ENCODE peak calls at places on chromosomes 6 and 20, in seven cellular contexts. One of them, this sample, is unnamed.
A peak's percentile ranks its signal among the peaks of the same experiment; 100 is the strongest.

GRCh38 chr20:46749164-46749563 is 39.7 kb downstream of the SLC2A10 start:
- DNase-seq in left ventricle myocardium superior: no peak
- DNase-seq in neural crest cell: no peak
- DNase-seq in hippocampal formation: no peak
- DNase-seq in Peyer's patch: no peak
- DNase-seq in stimulated activated CD8-positive, alpha-beta memory T cell treated with anti-CD3 and anti-CD28 coated beads, Interleukin-7, amount 100 ng/mL, for 1 hour: no peak
- DNase-seq in IMR-90: no peak
- DNase-seq in this sample: no peak

GRCh38 chr20:41133709-41134361 is 3.5 kb upstream of the PLCG1 start:
- DNase-seq in Peyer's patch: no peak
- DNase-seq in neural crest cell: no peak
- DNase-seq in stimulated activated CD8-positive, alpha-beta memory T cell treated with anti-CD3 and anti-CD28 coated beads, Interleukin-7, amount 100 ng/mL, for 1 hour: no peak
- DNase-seq in IMR-90: peak; percentile 18
- DNase-seq in hippocampal formation: no peak
- DNase-seq in left ventricle myocardium superior: no peak
- DNase-seq in this sample: no peak

GRCh38 chr6:17729223-17730077 is 22.7 kb upstream of the NUP153 start:
- DNase-seq in Peyer's patch: no peak
- DNase-seq in left ventricle myocardium superior: no peak
- DNase-seq in stimulated activated CD8-positive, alpha-beta memory T cell treated with anti-CD3 and anti-CD28 coated beads, Interleukin-7, amount 100 ng/mL, for 1 hour: no peak
- DNase-seq in neural crest cell: no peak
- DNase-seq in hippocampal formation: no peak
- DNase-seq in IMR-90: no peak
- DNase-seq in this sample: no peak

GRCh38 chr6:122683996-122684651 is 73.9 kb downstream of the PKIB start:
- DNase-seq in neural crest cell: no peak
- DNase-seq in Peyer's patch: no peak
- DNase-seq in IMR-90: no peak
- DNase-seq in hippocampal formation: no peak
- DNase-seq in stimulated activated CD8-positive, alpha-beta memory T cell treated with anti-CD3 and anti-CD28 coated beads, Interleukin-7, amount 100 ng/mL, for 1 hour: no peak
- DNase-seq in left ventricle myocardium superior: no peak
- DNase-seq in this sample: no peak

GRCh38 chr6:35713006-35713405 is 23.8 kb upstream of the ARMC12 start:
- DNase-seq in Peyer's patch: no peak
- DNase-seq in IMR-90: no peak
- DNase-seq in left ventricle myocardium superior: no peak
- DNase-seq in neural crest cell: no peak
- DNase-seq in hippocampal formation: no peak
- DNase-seq in stimulated activated CD8-positive, alpha-beta memory T cell treated with anti-CD3 and anti-CD28 coated beads, Interleukin-7, amount 100 ng/mL, for 1 hour: no peak
- DNase-seq in this sample: no peak

GRCh38 chr6:137283080-137283479 is 63.9 kb upstream of the IFNGR1 start:
- DNase-seq in left ventricle myocardium superior: no peak
- DNase-seq in hippocampal formation: no peak
- DNase-seq in IMR-90: no peak
- DNase-seq in stimulated activated CD8-positive, alpha-beta memory T cell treated with anti-CD3 and anti-CD28 coated beads, Interleukin-7, amount 100 ng/mL, for 1 hour: no peak
- DNase-seq in neural crest cell: no peak
- DNase-seq in Peyer's patch: no peak
- DNase-seq in this sample: no peak

GRCh38 chr6:137830562-137830961 is 36.5 kb upstream of the TNFAIP3 start:
- DNase-seq in IMR-90: no peak
- DNase-seq in stimulated activated CD8-positive, alpha-beta memory T cell treated with anti-CD3 and anti-CD28 coated beads, Interleukin-7, amount 100 ng/mL, for 1 hour: no peak
- DNase-seq in neural crest cell: no peak
- DNase-seq in left ventricle myocardium superior: no peak
- DNase-seq in hippocampal formation: no peak
- DNase-seq in Peyer's patch: no peak
- DNase-seq in this sample: no peak

GRCh38 chr6:3540980-3541379 is 84.1 kb upstream of the SLC22A23 start:
- DNase-seq in hippocampal formation: no peak
- DNase-seq in IMR-90: no peak
- DNase-seq in left ventricle myocardium superior: no peak
- DNase-seq in Peyer's patch: no peak
- DNase-seq in neural crest cell: no peak
- DNase-seq in stimulated activated CD8-positive, alpha-beta memory T cell treated with anti-CD3 and anti-CD28 coated beads, Interleukin-7, amount 100 ng/mL, for 1 hour: no peak
- DNase-seq in this sample: no peak

GRCh38 chr6:108619431-108620197 is 58.9 kb downstream of the FOXO3 start:
- DNase-seq in left ventricle myocardium superior: no peak
- DNase-seq in stimulated activated CD8-positive, alpha-beta memory T cell treated with anti-CD3 and anti-CD28 coated beads, Interleukin-7, amount 100 ng/mL, for 1 hour: no peak
- DNase-seq in hippocampal formation: no peak
- DNase-seq in Peyer's patch: no peak
- DNase-seq in IMR-90: peak; percentile 54
- DNase-seq in neural crest cell: no peak
- DNase-seq in this sample: no peak

GRCh38 chr6:41278699-41279405 is 7.6 kb downstream of the TREM1 start:
- DNase-seq in Peyer's patch: no peak
- DNase-seq in hippocampal formation: no peak
- DNase-seq in left ventricle myocardium superior: peak; percentile 49
- DNase-seq in stimulated activated CD8-positive, alpha-beta memory T cell treated with anti-CD3 and anti-CD28 coated beads, Interleukin-7, amount 100 ng/mL, for 1 hour: peak; percentile 33
- DNase-seq in IMR-90: peak; percentile 39
- DNase-seq in neural crest cell: peak; percentile 46
- DNase-seq in this sample: peak; percentile 57

GRCh38 chr20:62980970-62981369 is 25.8 kb downstream of the BHLHE23 start:
- DNase-seq in stimulated activated CD8-positive, alpha-beta memory T cell treated with anti-CD3 and anti-CD28 coated beads, Interleukin-7, amount 100 ng/mL, for 1 hour: no peak
- DNase-seq in hippocampal formation: no peak
- DNase-seq in Peyer's patch: no peak
- DNase-seq in IMR-90: no peak
- DNase-seq in left ventricle myocardium superior: no peak
- DNase-seq in neural crest cell: peak; percentile 59
- DNase-seq in this sample: no peak

GRCh38 chr6:34994693-34995092 is 105.6 kb downstream of the ANKS1A start:
- DNase-seq in neural crest cell: no peak
- DNase-seq in IMR-90: no peak
- DNase-seq in Peyer's patch: no peak
- DNase-seq in stimulated activated CD8-positive, alpha-beta memory T cell treated with anti-CD3 and anti-CD28 coated beads, Interleukin-7, amount 100 ng/mL, for 1 hour: no peak
- DNase-seq in hippocampal formation: no peak
- DNase-seq in left ventricle myocardium superior: no peak
- DNase-seq in this sample: no peak

GRCh38 chr6:38103921-38104320 is 284.4 kb downstream of the ZFAND3 start:
- DNase-seq in Peyer's patch: no peak
- DNase-seq in stimulated activated CD8-positive, alpha-beta memory T cell treated with anti-CD3 and anti-CD28 coated beads, Interleukin-7, amount 100 ng/mL, for 1 hour: no peak
- DNase-seq in hippocampal formation: no peak
- DNase-seq in left ventricle myocardium superior: no peak
- DNase-seq in IMR-90: no peak
- DNase-seq in neural crest cell: no peak
- DNase-seq in this sample: no peak

GRCh38 chr20:5531318-5532081 is 214.7 kb upstream of the PROKR2 start:
- DNase-seq in Peyer's patch: no peak
- DNase-seq in hippocampal formation: no peak
- DNase-seq in stimulated activated CD8-positive, alpha-beta memory T cell treated with anti-CD3 and anti-CD28 coated beads, Interleukin-7, amount 100 ng/mL, for 1 hour: no peak
- DNase-seq in IMR-90: peak; percentile 35
- DNase-seq in left ventricle myocardium superior: no peak
- DNase-seq in neural crest cell: no peak
- DNase-seq in this sample: no peak

GRCh38 chr6:137358273-137358672 is 135.9 kb downstream of the OLIG3 start:
- DNase-seq in Peyer's patch: no peak
- DNase-seq in neural crest cell: no peak
- DNase-seq in IMR-90: no peak
- DNase-seq in stimulated activated CD8-positive, alpha-beta memory T cell treated with anti-CD3 and anti-CD28 coated beads, Interleukin-7, amount 100 ng/mL, for 1 hour: no peak
- DNase-seq in left ventricle myocardium superior: no peak
- DNase-seq in hippocampal formation: no peak
- DNase-seq in this sample: peak; percentile 23